ENCODE peak calls at places on chromosome 3, in five cellular contexts. H is H9; V is stimulated activated CD8-positive, alpha-beta memory T cell treated with anti-CD3 and anti-CD28 coated beads, Interleukin-15, amount 100 ng/mL, for 24 hours; W is neural crest cell; K is IMR-90. C is an unnamed sample.

GRCh38 chr3:54188176-54188791 is 65.9 kb downstream of the CACNA2D3 start:
- DNase-seq in K (peak), W (peak), V (no peak), H (peak), C (no peak)

GRCh38 chr3:52934626-52935530 is 37.5 kb upstream of the STIMATE start:
- DNase-seq in H (peak), W (peak), V (peak), K (peak), C (peak)

GRCh38 chr3:100954990-100955389 is 38.2 kb downstream of the ABI3BP start:
- DNase-seq in W (no peak), H (no peak), K (peak), V (no peak), C (no peak)

GRCh38 chr3:68129065-68129464 is 474.7 kb upstream of the SUCLG2 start:
- DNase-seq in W (no peak), H (no peak), K (no peak), V (no peak), C (no peak)

GRCh38 chr3:176274161-176274560 is 923.1 kb downstream of the TBL1XR1 start:
- DNase-seq in W (no peak), K (no peak), V (no peak), H (no peak), C (no peak)

GRCh38 chr3:9404680-9405079 is 7.3 kb downstream of the SETD5 start:
- DNase-seq in H (no peak), W (no peak), K (no peak), V (no peak), C (peak)

GRCh38 chr3:194373912-194374311 is 4.4 kb upstream of the LRRC15 start:
- DNase-seq in K (no peak), H (no peak), V (no peak), W (no peak), C (no peak)

GRCh38 chr3:152269423-152270144 is 855 bp downstream of the MBNL1 start:
- DNase-seq in W (no peak), K (peak), H (peak), V (no peak), C (peak)

GRCh38 chr3:113557374-113557773 is 25.0 kb downstream of the SIDT1 start:
- DNase-seq in K (peak), H (no peak), W (no peak), V (no peak), C (no peak)

GRCh38 chr3:179037361-179037760 is 34.2 kb downstream of the ZMAT3 start:
- DNase-seq in H (peak), W (no peak), V (peak), K (peak), C (no peak)

GRCh38 chr3:194730369-194730768 is 44.7 kb downstream of the FAM43A start:
- DNase-seq in H (no peak), K (no peak), V (no peak), W (no peak), C (peak)

GRCh38 chr3:124033360-124034015 is 41.6 kb upstream of the ROPN1 start:
- DNase-seq in V (no peak), W (no peak), H (peak), K (no peak), C (no peak)

GRCh38 chr3:70870576-70870975 is 558.1 kb upstream of the MDFIC2 start:
- DNase-seq in H (no peak), V (no peak), W (no peak), K (no peak), C (no peak)

GRCh38 chr3:185983495-185984141 is 45.8 kb upstream of the TRA2B start:
- DNase-seq in V (no peak), H (peak), W (peak), K (peak), C (peak)

GRCh38 chr3:67453628-67454027 is 200.8 kb downstream of the SUCLG2 start:
- DNase-seq in V (no peak), H (no peak), K (no peak), W (no peak), C (no peak)

GRCh38 chr3:71355862-71356261 is 227.7 kb downstream of the FOXP1 start:
- DNase-seq in W (no peak), V (no peak), K (no peak), H (no peak), C (no peak)

GRCh38 chr3:152176241-152176640 is 92.5 kb upstream of the MBNL1 start:
- DNase-seq in H (no peak), K (peak), V (no peak), W (no peak), C (no peak)

GRCh38 chr3:31105011-31105410 is 210.6 kb upstream of the GADL1 start:
- DNase-seq in V (no peak), K (no peak), W (no peak), H (no peak), C (no peak)

GRCh38 chr3:80696280-80696679 is 928.5 kb upstream of the ROBO1 start:
- DNase-seq in H (no peak), K (no peak), W (no peak), V (no peak), C (no peak)

GRCh38 chr3:50165388-50166308 is 10.5 kb downstream of the SEMA3F start:
- DNase-seq in W (no peak), K (peak), H (no peak), V (no peak), C (no peak)

GRCh38 chr3:111738238-111738637 is 120.8 kb upstream of the PHLDB2 start:
- DNase-seq in W (no peak), V (no peak), H (no peak), K (no peak), C (no peak)

GRCh38 chr3:24378313-24378712 is 116.3 kb downstream of the THRB start:
- DNase-seq in K (no peak), V (no peak), W (no peak), H (no peak), C (no peak)

GRCh38 chr3:61521229-61521628 is 40.1 kb upstream of the PTPRG start:
- DNase-seq in H (peak), W (no peak), K (no peak), V (no peak), C (no peak)

GRCh38 chr3:2623463-2623862 is 486.7 kb downstream of the IL5RA start:
- DNase-seq in H (no peak), K (peak), V (no peak), W (no peak), C (peak)

GRCh38 chr3:180433172-180433571 is 168.8 kb upstream of the TTC14 start:
- DNase-seq in V (no peak), K (peak), H (no peak), W (no peak), C (no peak)

GRCh38 chr3:58038675-58039302 is 30.6 kb downstream of the FLNB start:
- DNase-seq in H (no peak), K (no peak), W (no peak), V (no peak), C (no peak)

GRCh38 chr3:63931290-63931689 is 19.1 kb upstream of the SCAANT1 start:
- DNase-seq in V (no peak), K (no peak), W (no peak), H (no peak), C (no peak)

GRCh38 chr3:71785594-71786472 is 885 bp upstream of the PROK2 start:
- DNase-seq in H (no peak), V (no peak), W (no peak), K (no peak), C (no peak)

GRCh38 chr3:64889991-64890390 is 202.2 kb upstream of the ADAMTS9 start:
- DNase-seq in V (no peak), K (peak), H (no peak), W (no peak), C (no peak)

GRCh38 chr3:15102256-15102655 is 3.3 kb upstream of the RBSN start:
- DNase-seq in W (no peak), K (no peak), V (no peak), H (no peak), C (no peak)

GRCh38 chr3:14410501-14411165 is 8.2 kb downstream of the SLC6A6 start:
- DNase-seq in V (no peak), K (peak), W (no peak), H (no peak), C (no peak)

GRCh38 chr3:140086642-140087041 is 151.7 kb downstream of the CLSTN2 start:
- DNase-seq in W (no peak), K (no peak), H (no peak), V (no peak), C (no peak)

GRCh38 chr3:115148142-115148790 is 1.2 kb upstream of the ZBTB20 start:
- DNase-seq in V (no peak), H (no peak), K (peak), W (no peak), C (peak)

GRCh38 chr3:125048282-125048681 is 7.5 kb downstream of the HEG1 start:
- DNase-seq in V (no peak), K (no peak), W (no peak), H (no peak), C (no peak)

GRCh38 chr3:81692766-81693165 is 68.7 kb downstream of the GBE1 start:
- DNase-seq in H (no peak), K (no peak), W (no peak), V (no peak), C (no peak)

GRCh38 chr3:183988216-183988790 is 29.4 kb downstream of the ABCC5 start:
- DNase-seq in K (peak), H (no peak), W (no peak), V (no peak), C (no peak)

GRCh38 chr3:139339219-139339906 is 4.5 kb upstream of the MRPS22 start:
- DNase-seq in W (no peak), V (no peak), H (no peak), K (peak), C (no peak)

C was measured in NCI-H2227 treated with DMSO at 0.1 percent for 48 hours.